ENCODE peak calls at places on chromosome 12, in seven cellular contexts. G, J, P, R, S, C and U are unnamed samples.

GRCh38 chr12:120536064-120536791 is 2.1 kb downstream of the RNF10 start:
- DNase-seq in P (no peak), J (peak; percentile 33), G (no peak), S (no peak), C (no peak), R (no peak), U (no peak)

GRCh38 chr12:42284876-42285275 is 41.0 kb downstream of the ZCRB1 start:
- DNase-seq in G (peak; percentile 49), P (no peak), R (no peak), S (no peak), J (no peak), C (no peak), U (peak; percentile 19)

GRCh38 chr12:48890657-48891418 is 25.2 kb upstream of the RND1 start:
- DNase-seq in J (peak; percentile 77), C (peak; percentile 65), P (peak; percentile 66), S (peak; percentile 66), G (peak; percentile 77), R (peak; percentile 95), U (peak; percentile 76)

GRCh38 chr12:85527192-85527591 is 247.2 kb downstream of the ALX1 start:
- DNase-seq in R (no peak), J (peak; percentile 10), G (no peak), C (no peak), S (no peak), P (no peak), U (no peak)

GRCh38 chr12:2842948-2843347 is 8.1 kb upstream of the NRIP2 start:
- DNase-seq in R (no peak), P (no peak), G (no peak), S (no peak), J (no peak), C (no peak), U (no peak)

GRCh38 chr12:78864483-78865296 is at the start of gene SYT1:
- DNase-seq in R (peak; percentile 87), G (peak; percentile 86), P (peak; percentile 87), C (peak; percentile 95), J (no peak), S (peak; percentile 30), U (peak; percentile 87)

GRCh38 chr12:93197067-93197593 is 180.6 kb upstream of the NUDT4 start:
- DNase-seq in R (no peak), P (no peak), S (no peak), C (peak; percentile 60), J (no peak), G (peak; percentile 77), U (peak; percentile 88)

GRCh38 chr12:64598831-64599230 is 11.5 kb upstream of the RASSF3 start:
- DNase-seq in C (no peak), S (no peak), J (no peak), P (no peak), R (no peak), G (no peak), U (no peak)

DNA sequence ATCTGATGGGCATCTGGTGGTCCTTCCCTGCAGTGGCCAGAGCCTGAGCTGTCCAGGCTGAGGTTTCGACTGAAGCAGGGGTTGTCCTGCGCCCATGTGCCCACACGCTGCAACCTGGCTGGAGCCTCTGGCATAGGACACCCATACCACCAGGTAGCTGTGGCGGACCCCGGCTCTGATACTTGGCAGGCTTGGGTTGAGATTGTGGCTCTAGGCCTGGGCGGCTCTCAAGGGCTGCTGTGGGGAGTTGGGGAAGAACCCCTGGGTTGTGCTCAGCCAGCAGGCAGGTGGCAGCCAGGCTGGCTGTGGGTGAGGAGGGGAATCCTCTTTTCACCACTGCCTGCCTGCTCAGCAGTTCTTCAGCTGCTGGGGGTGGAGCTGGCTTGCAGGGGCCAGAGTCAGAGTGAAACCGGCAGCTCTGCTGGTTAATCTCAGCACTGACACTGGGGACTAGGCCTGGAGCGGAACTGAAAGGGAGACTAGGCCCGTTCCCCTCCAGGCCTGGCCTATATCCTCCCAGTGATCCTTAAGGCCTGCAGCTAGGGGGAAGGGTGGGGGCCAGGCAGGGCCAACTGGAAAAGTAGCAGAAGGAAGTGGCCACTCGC is 39.1 kb downstream of the SH2B3 start:
- DNase-seq in R (peak; percentile 92), S (peak; percentile 74), G (peak; percentile 39), C (no peak), J (peak; percentile 93), P (peak; percentile 34), U (peak; percentile 28)
- H3K4me3 ChIP-seq in R (no peak overlapping the region), S (no peak overlapping the region), G (no peak overlapping the region), C (no peak overlapping the region), J (peak overlapping the region; percentile 42), P (no peak overlapping the region), U (no peak overlapping the region)

GRCh38 chr12:31234955-31235867 is 90.7 kb downstream of the SINHCAF start:
- DNase-seq in S (no peak), C (peak; percentile 20), P (no peak), R (peak; percentile 82), G (peak; percentile 51), J (peak; percentile 10), U (peak; percentile 20)
- TF ChIP-seq CTCF in S (peak; percentile 29), C (peak; percentile 65), P (no peak), R (no peak), G (peak; percentile 54), J (no peak), U (peak; percentile 63)

GRCh38 chr12:114405199-114405448 is 820 bp downstream of the TBX5 start:
- DNase-seq in P (no peak), C (no peak), J (no peak), G (peak; percentile 36), S (no peak), R (no peak), U (no peak)

GRCh38 chr12:114406326-114407033 is 536 bp upstream of the TBX5 start:
- DNase-seq in J (no peak), P (no peak), S (no peak), R (no peak), G (peak; percentile 57), C (no peak), U (no peak)

GRCh38 chr12:114404451-114405198 is 1.3 kb downstream of the TBX5 start:
- DNase-seq in C (no peak), G (peak; percentile 34), R (no peak), S (no peak), J (no peak), P (no peak), U (no peak)

GRCh38 chr12:114407034-114407420 is 1.1 kb upstream of the TBX5 start:
- DNase-seq in R (no peak), C (no peak), J (no peak), G (no peak), P (no peak), S (no peak), U (no peak)

DNA sequence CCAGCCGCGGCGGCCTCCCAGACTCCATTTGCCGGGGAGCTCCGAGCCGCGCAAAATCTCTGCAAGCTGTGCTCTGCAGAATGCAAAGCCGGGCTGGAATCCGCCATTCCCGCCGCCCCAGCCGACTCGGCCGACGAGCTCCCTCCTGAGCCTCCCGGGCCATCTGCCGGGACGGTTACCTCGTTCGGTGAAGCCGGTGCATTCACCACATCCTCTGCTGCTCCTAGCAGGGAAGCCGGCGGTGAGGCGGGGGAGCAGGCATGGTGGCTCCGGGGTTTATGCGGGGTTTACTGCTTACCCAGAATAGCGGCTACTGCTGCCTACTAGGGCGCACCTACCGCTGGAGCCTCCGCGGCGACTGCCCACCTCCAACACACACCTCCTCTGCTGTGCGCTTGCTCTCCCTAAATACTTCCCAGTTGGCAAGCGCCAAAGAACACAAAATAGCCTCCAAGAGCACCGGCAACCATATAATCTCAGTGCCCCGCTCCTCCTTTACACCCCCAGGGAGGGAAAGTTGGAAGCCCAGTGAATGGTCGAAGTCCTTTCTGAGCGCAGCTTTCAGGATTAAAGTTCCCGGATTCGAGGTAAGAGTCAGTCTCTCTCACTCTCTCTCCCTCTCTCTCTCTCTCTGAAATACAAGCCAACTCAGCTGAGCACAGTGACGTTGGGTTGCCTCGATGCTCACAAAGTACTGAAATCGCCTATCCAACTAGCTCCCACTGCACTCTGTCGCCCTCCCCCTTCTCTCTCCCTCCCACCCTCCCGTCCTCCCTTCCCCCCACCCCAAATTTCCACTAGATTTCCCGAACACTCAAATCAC is at the start of gene TBX5:
- DNase-seq in P (no peak), G (peak; percentile 74), R (no peak), S (peak; percentile 47), J (no peak), C (no peak), U (no peak)
- H3K4me3 ChIP-seq in P (no peak within 1 kb of the TSS), G (peak within 1 kb of the TSS; percentile 65), R (peak within 1 kb of the TSS; percentile 2), S (peak within 1 kb of the TSS; percentile 64), J (no peak within 1 kb of the TSS), C (no peak within 1 kb of the TSS), U (no peak within 1 kb of the TSS)

DNA sequence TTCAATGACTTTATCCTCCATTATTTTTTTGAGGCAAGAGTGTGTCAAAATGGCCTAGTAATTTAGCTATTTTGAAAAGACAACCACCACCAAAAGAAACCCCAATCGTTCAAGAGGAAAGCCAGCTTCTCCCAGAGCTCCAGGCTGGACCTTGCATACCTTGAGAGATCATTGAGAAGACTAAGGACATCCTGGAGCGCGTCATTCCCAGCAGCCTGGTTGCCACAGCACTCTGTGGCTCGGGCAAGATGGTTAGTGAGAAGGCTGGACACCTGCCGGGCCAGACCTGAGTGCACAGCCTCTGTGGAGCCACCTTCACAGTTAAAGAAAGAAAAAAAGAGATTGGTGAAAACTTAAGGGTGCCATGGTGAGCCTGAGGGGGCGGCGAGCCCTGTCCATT is 111.4 kb downstream of the TRAFD1 start:
- DNase-seq in R (no peak), G (no peak), S (no peak), P (no peak), C (no peak), J (no peak), U (no peak)
- TF ChIP-seq CTCF in R (no peak), G (no peak), S (no peak), P (no peak), C (no peak), J (no peak), U (no peak)

DNA sequence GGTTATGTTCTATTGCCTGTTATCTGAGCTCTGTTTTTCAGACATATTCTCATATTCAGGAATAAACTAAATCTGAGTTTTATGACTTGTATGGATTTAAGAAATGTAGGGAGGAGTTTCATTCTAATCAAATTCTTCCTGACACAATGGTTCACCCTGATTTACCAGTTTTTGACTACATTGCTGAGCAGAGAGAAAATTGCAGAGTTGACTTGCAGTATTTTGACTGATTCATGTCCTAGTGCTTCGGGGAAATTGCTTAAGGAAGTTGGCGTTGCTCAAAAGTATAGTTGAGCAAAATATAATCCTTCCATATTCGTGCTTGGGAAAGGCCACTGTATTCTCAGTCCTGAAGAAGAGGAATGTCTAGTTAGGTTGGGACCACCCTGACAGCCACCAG is 1.2 kb upstream of the TWF1 start:
- DNase-seq in J (no peak), G (no peak), R (no peak), S (no peak), P (no peak), C (no peak), U (no peak)
- H3K4me3 ChIP-seq in J (peak overlapping the region; percentile 92), G (no peak overlapping the region), R (no peak overlapping the region), S (no peak overlapping the region), P (no peak overlapping the region), C (no peak overlapping the region), U (no peak overlapping the region)